ENCODE peak calls at places on chromosomes 7 and 10, in four cellular contexts. X, H, N and B are unnamed samples.

GRCh38 chr10:132517951-132518521 is 19.6 kb upstream of the INPP5A start:
- DNase-seq in X (no peak), H (no peak), N (no peak), B (peak; percentile 53)

GRCh38 chr7:139384611-139385010 is 24.9 kb downstream of the LUC7L2 start:
- DNase-seq in X (no peak), H (no peak), N (no peak), B (no peak)

GRCh38 chr10:34280599-34281374 is 534.3 kb downstream of the PARD3 start:
- DNase-seq in X (no peak), H (peak; percentile 99), N (no peak), B (no peak)

GRCh38 chr10:79178614-79179403 is 110.0 kb downstream of the ZMIZ1 start:
- DNase-seq in X (peak; percentile 59), H (peak; percentile 69), N (no peak), B (peak; percentile 72)

GRCh38 chr10:111706331-111706730 is 477.2 kb downstream of the GPAM start:
- DNase-seq in X (no peak), H (peak; percentile 19), N (no peak), B (no peak)

GRCh38 chr10:27390681-27391080 is 113.4 kb upstream of the RAB18 start:
- DNase-seq in X (no peak), H (no peak), N (no peak), B (no peak)

GRCh38 chr7:12764355-12765000 is 77.0 kb downstream of the ARL4A start:
- DNase-seq in X (no peak), H (no peak), N (no peak), B (no peak)

GRCh38 chr7:118517275-118517674 is 292.8 kb downstream of the ANKRD7 start:
- DNase-seq in X (no peak), H (no peak), N (no peak), B (no peak)

GRCh38 chr10:5466451-5466996 is 32.8 kb downstream of the CALML5 start:
- DNase-seq in X (peak; percentile 31), H (no peak), N (no peak), B (no peak)

GRCh38 chr7:104040666-104041065 is 51.2 kb upstream of the RELN start:
- DNase-seq in X (peak; percentile 1), H (no peak), N (no peak), B (no peak)

GRCh38 chr7:5143106-5143505 is 46.9 kb upstream of the WIPI2 start:
- DNase-seq in X (no peak), H (no peak), N (no peak), B (no peak)